ENCODE peak calls at places on chromosome 19, in nine cellular contexts. Z is vagina, T is neural progenitor cell, F is uterus, U is cardiac fibroblast, O is breast epithelium, M is thyroid gland, J is AG10803, N is fibroblast of lung. B is an unnamed sample.

GRCh38 chr19:48750771-48751504 is 1.5 kb downstream of the FUT1 start:
- DNase-seq in Z (no peak), T (no peak), F (no peak), U (no peak), O (no peak), M (no peak), J (no peak), N (no peak), B (no peak)

GRCh38 chr19:48490980-48491792 is 20.4 kb downstream of the LMTK3 start:
- DNase-seq in Z (no peak), T (peak), F (no peak), U (no peak), O (peak), M (peak), J (no peak), N (no peak), B (no peak)

GRCh38 chr19:50838239-50838638 is 4.9 kb upstream of the KLK15 start:
- DNase-seq in Z (no peak), T (peak), F (no peak), U (peak), O (no peak), M (no peak), J (no peak), N (no peak), B (no peak)

GRCh38 chr19:49981603-49982593 is 20.9 kb upstream of the SIGLEC11 start:
- DNase-seq in Z (no peak), T (no peak), F (no peak), U (no peak), O (no peak), M (no peak), J (no peak), N (no peak), B (no peak)

GRCh38 chr19:49712397-49712859 is 21.5 kb downstream of the CPT1C start:
- DNase-seq in Z (no peak), T (peak), F (peak), U (peak), O (peak), M (no peak), J (peak), N (peak), B (peak)

GRCh38 chr19:30165228-30165813 is 206.9 kb upstream of the ZNF536 start:
- DNase-seq in Z (peak), T (no peak), F (no peak), U (no peak), O (no peak), M (no peak), J (no peak), N (no peak), B (no peak)

GRCh38 chr19:497861-498590 is 1.7 kb downstream of the MADCAM1 start:
- DNase-seq in Z (no peak), T (no peak), F (no peak), U (no peak), O (no peak), M (no peak), J (no peak), N (no peak), B (no peak)

GRCh38 chr19:4501691-4502090 is 16.6 kb downstream of the PLIN4 start:
- DNase-seq in Z (no peak), T (no peak), F (no peak), U (no peak), O (no peak), M (no peak), J (no peak), N (no peak), B (no peak)

GRCh38 chr19:57269515-57270250 is 10.6 kb upstream of the ZNF460 start:
- DNase-seq in Z (no peak), T (no peak), F (no peak), U (peak), O (no peak), M (no peak), J (peak), N (peak), B (peak)

GRCh38 chr19:58368561-58369360 is 6.2 kb upstream of the ZNF497 start:
- DNase-seq in Z (no peak), T (no peak), F (no peak), U (no peak), O (no peak), M (no peak), J (no peak), N (no peak), B (no peak)

GRCh38 chr19:4327252-4327876 is 11.3 kb downstream of the STAP2 start:
- DNase-seq in Z (no peak), T (peak), F (peak), U (peak), O (peak), M (peak), J (peak), N (peak), B (peak)

GRCh38 chr19:12939292-12939606 is 840 bp downstream of the CALR start:
- DNase-seq in Z (no peak), T (peak), F (no peak), U (peak), O (no peak), M (peak), J (peak), N (peak), B (peak)

GRCh38 chr19:58572818-58573657 is at the start of gene MZF1:
- DNase-seq in Z (no peak), T (peak), F (peak), U (peak), O (peak), M (peak), J (peak), N (peak), B (peak)

GRCh38 chr19:47615714-47616113 is 6.8 kb downstream of the BICRA start:
- DNase-seq in Z (no peak), T (no peak), F (no peak), U (no peak), O (peak), M (no peak), J (no peak), N (no peak), B (no peak)

GRCh38 chr19:42191855-42192254 is 25.6 kb downstream of the DEDD2 start:
- DNase-seq in Z (no peak), T (no peak), F (no peak), U (peak), O (no peak), M (no peak), J (peak), N (peak), B (peak)

GRCh38 chr19:16018106-16018755 is 58.1 kb upstream of the TPM4 start:
- DNase-seq in Z (no peak), T (no peak), F (no peak), U (no peak), O (no peak), M (no peak), J (no peak), N (no peak), B (no peak)

GRCh38 chr19:46197314-46198070 is 32.0 kb upstream of the IGFL1 start:
- DNase-seq in Z (no peak), T (no peak), F (no peak), U (no peak), O (no peak), M (no peak), J (no peak), N (no peak), B (no peak)

GRCh38 chr19:49136771-49137171 is 17.4 kb downstream of the PPFIA3 start:
- DNase-seq in Z (no peak), T (no peak), F (no peak), U (peak), O (no peak), M (no peak), J (peak), N (peak), B (no peak)

GRCh38 chr19:45428385-45429231 is 4.9 kb upstream of the ERCC1 start:
- DNase-seq in Z (no peak), T (peak), F (peak), U (peak), O (no peak), M (peak), J (peak), N (peak), B (peak)

GRCh38 chr19:50835785-50836542 is 2.6 kb upstream of the KLK15 start:
- DNase-seq in Z (no peak), T (peak), F (no peak), U (peak), O (peak), M (peak), J (peak), N (peak), B (peak)

GRCh38 chr19:1922803-1923202 is 17.6 kb downstream of the ADAT3 start:
- DNase-seq in Z (no peak), T (no peak), F (no peak), U (no peak), O (no peak), M (no peak), J (no peak), N (no peak), B (no peak)

GRCh38 chr19:34265221-34265650 is 10.9 kb downstream of the GARRE1 start:
- DNase-seq in Z (no peak), T (no peak), F (peak), U (no peak), O (peak), M (peak), J (no peak), N (no peak), B (no peak)

GRCh38 chr19:43432866-43433673 is 18.4 kb downstream of the TEX101 start:
- DNase-seq in Z (no peak), T (peak), F (peak), U (peak), O (no peak), M (peak), J (peak), N (peak), B (peak)

GRCh38 chr19:15893498-15893897 is 4.4 kb downstream of the CYP4F2 start:
- DNase-seq in Z (no peak), T (no peak), F (no peak), U (no peak), O (no peak), M (no peak), J (no peak), N (no peak), B (no peak)

GRCh38 chr19:1422943-1423342 is 15.3 kb upstream of the RPS15 start:
- DNase-seq in Z (no peak), T (no peak), F (no peak), U (no peak), O (no peak), M (no peak), J (no peak), N (no peak), B (no peak)

GRCh38 chr19:11494634-11495285 is 10.9 kb downstream of the ZNF653 start:
- DNase-seq in Z (no peak), T (no peak), F (no peak), U (no peak), O (no peak), M (no peak), J (no peak), N (no peak), B (no peak)

GRCh38 chr19:29503140-29503758 is 22.5 kb upstream of the VSTM2B start:
- DNase-seq in Z (no peak), T (no peak), F (no peak), U (no peak), O (no peak), M (no peak), J (no peak), N (no peak), B (no peak)

GRCh38 chr19:15299568-15300409 is 32.5 kb downstream of the BRD4 start:
- DNase-seq in Z (no peak), T (no peak), F (no peak), U (peak), O (no peak), M (peak), J (peak), N (peak), B (no peak)

GRCh38 chr19:9877775-9878510 is 42.8 kb downstream of the PIN1 start:
- DNase-seq in Z (no peak), T (no peak), F (no peak), U (peak), O (no peak), M (no peak), J (peak), N (peak), B (peak)

GRCh38 chr19:33463194-33463593 is 58.4 kb downstream of the PEPD start:
- DNase-seq in Z (no peak), T (no peak), F (no peak), U (no peak), O (no peak), M (no peak), J (no peak), N (no peak), B (no peak)

GRCh38 chr19:10694706-10695105 is 6.5 kb upstream of the QTRT1 start:
- DNase-seq in Z (no peak), T (no peak), F (no peak), U (no peak), O (no peak), M (no peak), J (no peak), N (no peak), B (no peak)

GRCh38 chr19:36150586-36150985 is 1.7 kb downstream of the COX7A1 start:
- DNase-seq in Z (no peak), T (no peak), F (no peak), U (no peak), O (no peak), M (no peak), J (no peak), N (no peak), B (no peak)

GRCh38 chr19:34172661-34173144 is 399 bp downstream of the LSM14A start:
- DNase-seq in Z (no peak), T (peak), F (peak), U (no peak), O (no peak), M (no peak), J (no peak), N (no peak), B (no peak)

GRCh38 chr19:16397791-16398529 is 73.3 kb downstream of the KLF2 start:
- DNase-seq in Z (no peak), T (no peak), F (no peak), U (peak), O (peak), M (peak), J (peak), N (no peak), B (no peak)

GRCh38 chr19:45419396-45419795 is 4.3 kb downstream of the ERCC1 start:
- DNase-seq in Z (no peak), T (no peak), F (no peak), U (no peak), O (no peak), M (no peak), J (no peak), N (no peak), B (no peak)

DNA sequence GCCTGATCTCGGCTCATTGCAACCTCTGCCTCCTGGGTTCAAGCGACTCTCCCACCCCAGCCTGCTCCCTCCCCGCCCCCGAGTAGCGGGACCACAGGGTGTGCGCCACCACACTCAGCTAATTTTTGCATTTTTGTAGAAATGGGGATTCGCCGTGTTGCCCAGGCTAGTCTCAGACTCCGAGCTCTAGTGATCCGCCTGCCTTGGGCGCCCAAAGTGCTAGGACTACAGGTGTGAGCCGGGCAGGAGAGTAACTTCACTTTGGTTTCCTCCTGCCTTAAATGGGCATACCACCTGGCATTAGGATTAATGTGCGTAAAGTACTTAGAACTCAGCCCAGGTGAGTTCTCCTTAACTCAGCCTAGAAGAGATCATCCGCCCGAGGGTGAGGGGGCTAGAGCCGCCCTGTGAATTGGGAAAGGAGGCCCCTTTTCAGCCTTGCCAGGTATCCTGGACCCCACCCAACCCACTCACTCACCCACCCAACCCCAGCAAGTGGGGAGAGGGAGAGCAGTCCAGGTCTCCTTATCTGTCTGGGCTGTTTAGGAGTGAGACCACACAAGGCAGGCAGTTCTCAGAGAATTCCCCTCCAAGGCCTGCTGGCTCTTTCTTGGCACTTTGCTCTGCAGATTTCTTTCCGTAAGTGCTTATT is 1.3 kb upstream of the ZFP36 start:
- DNase-seq in Z (no peak), T (no peak), F (peak), U (no peak), O (no peak), M (no peak), J (no peak), N (no peak), B (no peak)
- H3K4me3 ChIP-seq in Z (peak), T (no peak), F (no peak), U (no peak), O (peak), M (no peak), J (no peak), N (no peak), B (no peak)

GRCh38 chr19:6271251-6271650 is 8.5 kb downstream of the MLLT1 start:
- DNase-seq in Z (no peak), T (no peak), F (no peak), U (peak), O (no peak), M (peak), J (peak), N (peak), B (peak)
- TF ChIP-seq CTCF in Z (no peak), T (peak), F (peak), U (peak), O (no peak), M (peak), J (peak), N (peak), B (peak)

DNA sequence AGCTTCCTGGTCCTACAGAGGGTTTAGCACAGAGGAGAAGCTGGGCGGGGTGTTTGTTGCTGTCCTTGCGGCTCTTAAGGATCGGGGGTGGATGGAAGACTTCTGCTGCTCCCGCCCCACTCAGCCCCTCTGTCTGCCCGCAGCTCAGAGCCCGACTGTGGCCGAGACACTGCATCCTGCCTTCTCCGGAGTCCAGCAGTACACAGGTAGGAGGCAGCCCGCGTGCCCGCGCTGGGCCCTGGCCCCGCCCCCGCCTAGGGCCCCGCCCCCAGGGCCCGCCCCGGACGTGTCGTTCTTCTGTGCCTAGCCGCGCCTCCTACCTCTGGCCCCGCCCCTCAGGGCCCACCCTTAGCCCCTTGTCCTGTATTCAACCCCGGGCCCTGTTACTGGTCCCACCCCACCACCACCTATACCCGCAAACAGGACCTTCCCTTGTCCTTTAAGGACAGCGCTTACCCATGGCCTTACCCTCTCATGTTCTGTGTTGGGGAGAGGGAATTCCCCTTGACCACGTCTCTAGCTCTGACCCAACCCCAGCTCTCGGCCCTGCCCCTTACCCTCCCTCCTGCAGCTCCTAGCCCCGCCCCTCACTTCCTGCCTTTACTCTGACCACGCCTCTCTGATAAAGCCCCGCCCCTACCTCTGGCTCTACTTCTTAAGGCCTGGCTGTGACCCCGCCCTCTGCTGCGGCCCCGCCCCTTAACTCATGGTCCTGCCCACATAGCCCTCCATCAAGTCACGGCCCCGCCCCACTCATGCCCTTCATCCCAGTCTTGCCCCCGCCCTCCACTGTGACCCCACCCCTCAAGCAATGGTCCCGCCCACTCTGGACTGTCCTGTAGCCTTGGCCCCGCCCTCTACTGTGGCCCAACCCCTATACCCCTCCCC is 60.5 kb downstream of the CELF5 start:
- DNase-seq in Z (no peak), T (peak), F (peak), U (peak), O (peak), M (peak), J (no peak), N (peak), B (peak)
- H3K4me3 ChIP-seq in Z (no peak), T (peak), F (peak), U (peak), O (peak), M (no peak), J (no peak), N (no peak), B (no peak)

DNA sequence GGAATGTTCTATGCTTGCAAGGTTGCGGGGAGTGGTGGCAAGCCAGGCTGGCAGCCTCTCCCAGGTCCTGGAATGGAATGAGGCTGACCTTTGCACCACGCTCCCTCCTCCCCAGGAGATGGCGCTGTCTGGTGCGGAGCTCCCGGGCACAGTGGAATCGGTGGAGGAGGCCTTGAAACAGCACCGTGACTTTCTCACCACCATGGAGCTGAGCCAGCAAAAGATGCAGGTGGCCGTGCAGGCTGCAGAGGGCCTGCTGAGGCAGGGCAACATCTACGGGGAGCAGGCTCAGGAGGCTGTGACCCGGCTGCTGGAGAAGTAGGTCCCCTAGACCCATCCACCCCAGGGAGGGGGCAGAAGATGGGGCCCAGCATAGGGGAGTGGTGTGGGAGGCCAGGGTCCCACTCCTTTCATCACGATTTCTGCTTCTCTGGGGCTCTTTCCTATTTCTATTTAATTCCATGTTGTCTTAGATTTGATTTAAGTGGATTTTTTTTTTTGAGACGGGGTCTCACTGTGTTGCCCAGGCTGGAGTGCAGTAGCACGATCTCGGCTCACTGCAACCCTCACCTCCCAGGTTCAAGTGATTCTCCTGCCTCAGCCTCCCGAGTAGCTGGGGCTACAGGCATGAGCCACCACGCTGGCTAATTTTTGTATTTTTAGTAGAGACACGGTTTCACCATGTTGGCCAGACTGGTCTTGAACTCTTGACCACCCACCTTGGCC is 53.2 kb upstream of the SHKBP1 start:
- DNase-seq in Z (no peak), T (peak), F (no peak), U (peak), O (no peak), M (peak), J (peak), N (peak), B (peak)
- TF ChIP-seq CTCF in Z (no peak), T (peak), F (peak), U (peak), O (peak), M (peak), J (peak), N (peak), B (peak)

DNA sequence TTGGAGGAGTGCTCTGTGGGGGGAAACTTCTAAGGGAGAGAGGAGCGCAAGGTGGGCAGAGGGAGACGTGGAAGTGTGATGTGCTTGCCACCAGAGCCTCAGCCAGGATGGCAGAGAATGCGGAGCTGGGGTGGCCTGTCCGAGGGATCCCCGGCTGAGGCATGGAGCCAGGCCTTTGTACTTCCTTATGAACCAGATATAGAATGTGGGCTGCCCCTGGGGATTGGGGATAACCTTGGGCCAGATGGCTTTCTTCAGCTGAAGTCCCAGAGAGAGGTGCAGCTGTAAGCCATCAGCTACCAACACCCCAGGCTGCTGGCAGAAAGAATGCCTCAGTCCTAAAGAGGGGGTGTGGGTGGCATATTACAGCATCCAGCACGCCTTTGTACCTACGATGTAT is 25.5 kb upstream of the FBXO17 start:
- DNase-seq in Z (no peak), T (no peak), F (no peak), U (no peak), O (no peak), M (no peak), J (no peak), N (peak), B (no peak)
- H3K4me3 ChIP-seq in Z (no peak), T (no peak), F (no peak), U (no peak), O (no peak), M (no peak), J (no peak), N (no peak), B (no peak)